ENCODE peak calls at places on chromosome 14, in six cellular contexts. H is HCEC 1CT; D is adipocyte; E is GM19239; F is islet precursor cell; B is effector CD4-positive, alpha-beta T cell. T is an unnamed sample.

GRCh38 chr14:37615582-37616289 is 20.3 kb downstream of the TTC6 start:
- DNase-seq in H (no peak), D (no peak), E (no peak), F (no peak), B (no peak), T (no peak)

GRCh38 chr14:98069712-98070133 is 1202.3 kb downstream of the BCL11B start:
- DNase-seq in H (no peak), D (no peak), E (no peak), F (peak), B (no peak), T (no peak)

GRCh38 chr14:103107941-103108748 is 13.6 kb downstream of the EXOC3L4 start:
- DNase-seq in H (no peak), D (no peak), E (no peak), F (no peak), B (no peak), T (no peak)

GRCh38 chr14:68576496-68577244 is 216.2 kb downstream of the ZFP36L1 start:
- DNase-seq in H (peak), D (peak), E (no peak), F (peak), B (no peak), T (no peak)

GRCh38 chr14:96418075-96418474 is 26.1 kb downstream of the AK7 start:
- DNase-seq in H (no peak), D (no peak), E (no peak), F (no peak), B (no peak), T (no peak)

GRCh38 chr14:92589213-92589852 is 75.8 kb downstream of the RIN3 start:
- DNase-seq in H (peak), D (peak), E (no peak), F (peak), B (no peak), T (no peak)

GRCh38 chr14:87615822-87616679 is 376.9 kb downstream of the GALC start:
- DNase-seq in H (peak), D (peak), E (peak), F (peak), B (no peak), T (no peak)

GRCh38 chr14:51441001-51441400 is 201.0 kb downstream of the TMX1 start:
- DNase-seq in H (peak), D (no peak), E (no peak), F (no peak), B (no peak), T (no peak)

GRCh38 chr14:89121961-89122675 is 294.9 kb downstream of the FOXN3 start:
- DNase-seq in H (no peak), D (no peak), E (no peak), F (no peak), B (no peak), T (no peak)

GRCh38 chr14:75003250-75004027 is 718 bp downstream of the EIF2B2 start:
- DNase-seq in H (no peak), D (peak), E (no peak), F (no peak), B (no peak), T (no peak)

GRCh38 chr14:59832663-59833294 is 37.8 kb downstream of the RTN1 start:
- DNase-seq in H (no peak), D (no peak), E (no peak), F (no peak), B (no peak), T (no peak)

GRCh38 chr14:62162998-62163589 is 400.9 kb downstream of the SNAPC1 start:
- DNase-seq in H (peak), D (peak), E (peak), F (peak), B (no peak), T (no peak)

GRCh38 chr14:105178069-105178867 is 2.8 kb downstream of the NUDT14 start:
- DNase-seq in H (no peak), D (no peak), E (no peak), F (no peak), B (no peak), T (no peak)

GRCh38 chr14:104113631-104114420 is 24.6 kb upstream of the KIF26A start:
- DNase-seq in H (no peak), D (no peak), E (no peak), F (no peak), B (no peak), T (no peak)

GRCh38 chr14:24900281-24900868 is 149.6 kb downstream of the STXBP6 start:
- DNase-seq in H (peak), D (peak), E (no peak), F (no peak), B (no peak), T (peak)

GRCh38 chr14:38432186-38432585 is 176.3 kb upstream of the CLEC14A start:
- DNase-seq in H (no peak), D (no peak), E (no peak), F (no peak), B (no peak), T (no peak)

GRCh38 chr14:96038558-96038919 is 623 bp upstream of the C14orf132 start:
- DNase-seq in H (no peak), D (no peak), E (no peak), F (no peak), B (no peak), T (no peak)

GRCh38 chr14:81315344-81315743 is 84.8 kb downstream of the STON2 start:
- DNase-seq in H (no peak), D (no peak), E (no peak), F (peak), B (no peak), T (no peak)

GRCh38 chr14:67510836-67511235 is 22.3 kb upstream of the PLEKHH1 start:
- DNase-seq in H (peak), D (no peak), E (no peak), F (no peak), B (no peak), T (no peak)

GRCh38 chr14:102066041-102066451 is 20.8 kb downstream of the HSP90AA1 start:
- DNase-seq in H (no peak), D (no peak), E (no peak), F (no peak), B (no peak), T (no peak)

GRCh38 chr14:61860294-61860918 is 98.2 kb downstream of the SNAPC1 start:
- DNase-seq in H (peak), D (peak), E (peak), F (peak), B (peak), T (no peak)

T was measured in skeletal muscle cell.